ENCODE peak calls at places on chromosomes 3 and 15, in ten cellular contexts. One of them, this sample, is unnamed.

GRCh38 chr3:184359610-184360009 is 1.8 kb downstream of the CLCN2 start:
- DNase-seq in T-helper 1 cell: no peak
- DNase-seq in H54: no peak
- DNase-seq in AG04449: no peak
- DNase-seq in RPMI8226: no peak
- DNase-seq in globus pallidus: peak
- DNase-seq in NCI-H187: no peak
- DNase-seq in cardiac fibroblast: no peak
- DNase-seq in LoVo: no peak
- DNase-seq in stimulated activated CD8-positive, alpha-beta memory T cell treated with anti-CD3 and anti-CD28 coated beads, Interleukin-7, amount 100 ng/mL, for 4 hours: no peak
- DNase-seq in this sample: no peak

GRCh38 chr3:149373235-149374125 is 4.0 kb downstream of the TM4SF1 start:
- DNase-seq in globus pallidus: no peak
- DNase-seq in stimulated activated CD8-positive, alpha-beta memory T cell treated with anti-CD3 and anti-CD28 coated beads, Interleukin-7, amount 100 ng/mL, for 4 hours: no peak
- DNase-seq in RPMI8226: no peak
- DNase-seq in cardiac fibroblast: peak
- DNase-seq in H54: no peak
- DNase-seq in T-helper 1 cell: no peak
- DNase-seq in AG04449: no peak
- DNase-seq in LoVo: peak
- DNase-seq in NCI-H187: no peak
- DNase-seq in this sample: no peak

GRCh38 chr15:101063212-101063611 is 144.1 kb downstream of the LRRK1 start:
- DNase-seq in H54: no peak
- DNase-seq in NCI-H187: no peak
- DNase-seq in RPMI8226: no peak
- DNase-seq in LoVo: no peak
- DNase-seq in globus pallidus: no peak
- DNase-seq in AG04449: no peak
- DNase-seq in cardiac fibroblast: no peak
- DNase-seq in stimulated activated CD8-positive, alpha-beta memory T cell treated with anti-CD3 and anti-CD28 coated beads, Interleukin-7, amount 100 ng/mL, for 4 hours: no peak
- DNase-seq in T-helper 1 cell: no peak
- DNase-seq in this sample: no peak

GRCh38 chr15:39784125-39784524 is 1.5 kb upstream of the FSIP1 start:
- DNase-seq in T-helper 1 cell: no peak
- DNase-seq in H54: no peak
- DNase-seq in NCI-H187: no peak
- DNase-seq in globus pallidus: no peak
- DNase-seq in AG04449: no peak
- DNase-seq in stimulated activated CD8-positive, alpha-beta memory T cell treated with anti-CD3 and anti-CD28 coated beads, Interleukin-7, amount 100 ng/mL, for 4 hours: no peak
- DNase-seq in cardiac fibroblast: no peak
- DNase-seq in RPMI8226: no peak
- DNase-seq in LoVo: no peak
- DNase-seq in this sample: peak

GRCh38 chr3:190677001-190677400 is 163.1 kb downstream of the IL1RAP start:
- DNase-seq in H54: no peak
- DNase-seq in LoVo: no peak
- DNase-seq in RPMI8226: no peak
- DNase-seq in T-helper 1 cell: no peak
- DNase-seq in NCI-H187: no peak
- DNase-seq in AG04449: no peak
- DNase-seq in cardiac fibroblast: no peak
- DNase-seq in stimulated activated CD8-positive, alpha-beta memory T cell treated with anti-CD3 and anti-CD28 coated beads, Interleukin-7, amount 100 ng/mL, for 4 hours: no peak
- DNase-seq in globus pallidus: no peak
- DNase-seq in this sample: no peak

GRCh38 chr15:89105147-89105546 is 16.9 kb downstream of the ABHD2 start:
- DNase-seq in NCI-H187: no peak
- DNase-seq in T-helper 1 cell: no peak
- DNase-seq in cardiac fibroblast: peak
- DNase-seq in LoVo: peak
- DNase-seq in stimulated activated CD8-positive, alpha-beta memory T cell treated with anti-CD3 and anti-CD28 coated beads, Interleukin-7, amount 100 ng/mL, for 4 hours: no peak
- DNase-seq in H54: no peak
- DNase-seq in globus pallidus: no peak
- DNase-seq in AG04449: peak
- DNase-seq in RPMI8226: no peak
- DNase-seq in this sample: peak

GRCh38 chr3:117252208-117252607 is 542.6 kb downstream of the TUSC7 start:
- DNase-seq in NCI-H187: no peak
- DNase-seq in AG04449: no peak
- DNase-seq in globus pallidus: no peak
- DNase-seq in H54: no peak
- DNase-seq in stimulated activated CD8-positive, alpha-beta memory T cell treated with anti-CD3 and anti-CD28 coated beads, Interleukin-7, amount 100 ng/mL, for 4 hours: no peak
- DNase-seq in RPMI8226: no peak
- DNase-seq in T-helper 1 cell: no peak
- DNase-seq in cardiac fibroblast: no peak
- DNase-seq in LoVo: peak
- DNase-seq in this sample: no peak

GRCh38 chr15:99452728-99453643 is 112.8 kb upstream of the MEF2A start:
- DNase-seq in LoVo: no peak
- DNase-seq in H54: no peak
- DNase-seq in RPMI8226: peak
- DNase-seq in NCI-H187: no peak
- DNase-seq in AG04449: no peak
- DNase-seq in cardiac fibroblast: peak
- DNase-seq in stimulated activated CD8-positive, alpha-beta memory T cell treated with anti-CD3 and anti-CD28 coated beads, Interleukin-7, amount 100 ng/mL, for 4 hours: no peak
- DNase-seq in T-helper 1 cell: no peak
- DNase-seq in globus pallidus: peak
- DNase-seq in this sample: no peak

GRCh38 chr3:183811638-183812037 is 13.7 kb downstream of the MAP6D1 start:
- DNase-seq in cardiac fibroblast: no peak
- DNase-seq in LoVo: no peak
- DNase-seq in RPMI8226: no peak
- DNase-seq in stimulated activated CD8-positive, alpha-beta memory T cell treated with anti-CD3 and anti-CD28 coated beads, Interleukin-7, amount 100 ng/mL, for 4 hours: no peak
- DNase-seq in NCI-H187: no peak
- DNase-seq in T-helper 1 cell: no peak
- DNase-seq in H54: no peak
- DNase-seq in AG04449: no peak
- DNase-seq in globus pallidus: no peak
- DNase-seq in this sample: no peak

GRCh38 chr15:91950631-91951384 is 97.3 kb downstream of the SLCO3A1 start:
- DNase-seq in LoVo: no peak
- DNase-seq in RPMI8226: peak
- DNase-seq in NCI-H187: no peak
- DNase-seq in cardiac fibroblast: peak
- DNase-seq in globus pallidus: no peak
- DNase-seq in AG04449: no peak
- DNase-seq in H54: no peak
- DNase-seq in T-helper 1 cell: no peak
- DNase-seq in stimulated activated CD8-positive, alpha-beta memory T cell treated with anti-CD3 and anti-CD28 coated beads, Interleukin-7, amount 100 ng/mL, for 4 hours: no peak
- DNase-seq in this sample: peak

GRCh38 chr3:184336484-184337230 is 743 bp upstream of the FAM131A start:
- DNase-seq in cardiac fibroblast: peak
- DNase-seq in H54: no peak
- DNase-seq in globus pallidus: peak
- DNase-seq in NCI-H187: no peak
- DNase-seq in T-helper 1 cell: no peak
- DNase-seq in RPMI8226: no peak
- DNase-seq in AG04449: no peak
- DNase-seq in LoVo: no peak
- DNase-seq in stimulated activated CD8-positive, alpha-beta memory T cell treated with anti-CD3 and anti-CD28 coated beads, Interleukin-7, amount 100 ng/mL, for 4 hours: no peak
- DNase-seq in this sample: peak

GRCh38 chr15:77791994-77792393 is 159.3 kb upstream of the LINGO1 start:
- DNase-seq in T-helper 1 cell: no peak
- DNase-seq in RPMI8226: no peak
- DNase-seq in H54: no peak
- DNase-seq in NCI-H187: no peak
- DNase-seq in cardiac fibroblast: no peak
- DNase-seq in LoVo: no peak
- DNase-seq in AG04449: no peak
- DNase-seq in stimulated activated CD8-positive, alpha-beta memory T cell treated with anti-CD3 and anti-CD28 coated beads, Interleukin-7, amount 100 ng/mL, for 4 hours: no peak
- DNase-seq in globus pallidus: no peak
- DNase-seq in this sample: no peak

GRCh38 chr3:59483191-59483590 is 433.4 kb upstream of the CFAP20DC start:
- DNase-seq in LoVo: no peak
- DNase-seq in RPMI8226: no peak
- DNase-seq in cardiac fibroblast: no peak
- DNase-seq in T-helper 1 cell: no peak
- DNase-seq in H54: no peak
- DNase-seq in AG04449: no peak
- DNase-seq in NCI-H187: no peak
- DNase-seq in stimulated activated CD8-positive, alpha-beta memory T cell treated with anti-CD3 and anti-CD28 coated beads, Interleukin-7, amount 100 ng/mL, for 4 hours: no peak
- DNase-seq in globus pallidus: no peak
- DNase-seq in this sample: no peak

GRCh38 chr15:81411969-81412633 is 38.1 kb upstream of the TMC3 start:
- DNase-seq in RPMI8226: no peak
- DNase-seq in LoVo: no peak
- DNase-seq in cardiac fibroblast: peak
- DNase-seq in T-helper 1 cell: no peak
- DNase-seq in NCI-H187: no peak
- DNase-seq in stimulated activated CD8-positive, alpha-beta memory T cell treated with anti-CD3 and anti-CD28 coated beads, Interleukin-7, amount 100 ng/mL, for 4 hours: no peak
- DNase-seq in H54: no peak
- DNase-seq in globus pallidus: no peak
- DNase-seq in AG04449: no peak
- DNase-seq in this sample: no peak

GRCh38 chr3:133121471-133121870 is 83.3 kb downstream of the TMEM108 start:
- DNase-seq in RPMI8226: no peak
- DNase-seq in cardiac fibroblast: no peak
- DNase-seq in stimulated activated CD8-positive, alpha-beta memory T cell treated with anti-CD3 and anti-CD28 coated beads, Interleukin-7, amount 100 ng/mL, for 4 hours: no peak
- DNase-seq in globus pallidus: no peak
- DNase-seq in AG04449: no peak
- DNase-seq in H54: no peak
- DNase-seq in T-helper 1 cell: no peak
- DNase-seq in NCI-H187: no peak
- DNase-seq in LoVo: no peak
- DNase-seq in this sample: no peak

GRCh38 chr3:136925425-136926190 is 32.2 kb upstream of the IL20RB start:
- DNase-seq in RPMI8226: no peak
- DNase-seq in stimulated activated CD8-positive, alpha-beta memory T cell treated with anti-CD3 and anti-CD28 coated beads, Interleukin-7, amount 100 ng/mL, for 4 hours: no peak
- DNase-seq in globus pallidus: no peak
- DNase-seq in AG04449: no peak
- DNase-seq in NCI-H187: no peak
- DNase-seq in cardiac fibroblast: no peak
- DNase-seq in T-helper 1 cell: no peak
- DNase-seq in LoVo: no peak
- DNase-seq in H54: no peak
- DNase-seq in this sample: no peak

GRCh38 chr15:80210612-80211554 is 41.1 kb downstream of the CTXND1 start:
- DNase-seq in NCI-H187: no peak
- DNase-seq in LoVo: peak
- DNase-seq in RPMI8226: peak
- DNase-seq in H54: no peak
- DNase-seq in stimulated activated CD8-positive, alpha-beta memory T cell treated with anti-CD3 and anti-CD28 coated beads, Interleukin-7, amount 100 ng/mL, for 4 hours: no peak
- DNase-seq in globus pallidus: no peak
- DNase-seq in AG04449: no peak
- DNase-seq in cardiac fibroblast: no peak
- DNase-seq in T-helper 1 cell: no peak
- DNase-seq in this sample: no peak

GRCh38 chr15:44092221-44092620 is 102.8 kb downstream of the FRMD5 start:
- DNase-seq in LoVo: no peak
- DNase-seq in NCI-H187: no peak
- DNase-seq in cardiac fibroblast: peak
- DNase-seq in H54: no peak
- DNase-seq in T-helper 1 cell: no peak
- DNase-seq in RPMI8226: no peak
- DNase-seq in AG04449: no peak
- DNase-seq in stimulated activated CD8-positive, alpha-beta memory T cell treated with anti-CD3 and anti-CD28 coated beads, Interleukin-7, amount 100 ng/mL, for 4 hours: no peak
- DNase-seq in globus pallidus: no peak
- DNase-seq in this sample: peak

GRCh38 chr3:133293397-133294107 is 106.3 kb upstream of the BFSP2 start:
- DNase-seq in LoVo: no peak
- DNase-seq in RPMI8226: no peak
- DNase-seq in T-helper 1 cell: no peak
- DNase-seq in NCI-H187: no peak
- DNase-seq in cardiac fibroblast: no peak
- DNase-seq in globus pallidus: no peak
- DNase-seq in H54: no peak
- DNase-seq in stimulated activated CD8-positive, alpha-beta memory T cell treated with anti-CD3 and anti-CD28 coated beads, Interleukin-7, amount 100 ng/mL, for 4 hours: no peak
- DNase-seq in AG04449: no peak
- DNase-seq in this sample: peak

GRCh38 chr15:81531141-81531592 is 157.2 kb upstream of the TMC3 start:
- DNase-seq in RPMI8226: no peak
- DNase-seq in cardiac fibroblast: peak
- DNase-seq in T-helper 1 cell: no peak
- DNase-seq in stimulated activated CD8-positive, alpha-beta memory T cell treated with anti-CD3 and anti-CD28 coated beads, Interleukin-7, amount 100 ng/mL, for 4 hours: no peak
- DNase-seq in LoVo: no peak
- DNase-seq in H54: no peak
- DNase-seq in NCI-H187: no peak
- DNase-seq in AG04449: no peak
- DNase-seq in globus pallidus: no peak
- DNase-seq in this sample: peak

GRCh38 chr3:45772341-45773035 is 23.8 kb downstream of the SLC6A20 start:
- DNase-seq in H54: no peak
- DNase-seq in NCI-H187: no peak
- DNase-seq in stimulated activated CD8-positive, alpha-beta memory T cell treated with anti-CD3 and anti-CD28 coated beads, Interleukin-7, amount 100 ng/mL, for 4 hours: no peak
- DNase-seq in T-helper 1 cell: no peak
- DNase-seq in globus pallidus: no peak
- DNase-seq in RPMI8226: no peak
- DNase-seq in LoVo: no peak
- DNase-seq in AG04449: no peak
- DNase-seq in cardiac fibroblast: no peak
- DNase-seq in this sample: no peak

GRCh38 chr3:86180696-86181095 is 810.3 kb downstream of the VGLL3 start:
- DNase-seq in cardiac fibroblast: no peak
- DNase-seq in NCI-H187: no peak
- DNase-seq in globus pallidus: peak
- DNase-seq in H54: no peak
- DNase-seq in LoVo: no peak
- DNase-seq in T-helper 1 cell: no peak
- DNase-seq in stimulated activated CD8-positive, alpha-beta memory T cell treated with anti-CD3 and anti-CD28 coated beads, Interleukin-7, amount 100 ng/mL, for 4 hours: no peak
- DNase-seq in AG04449: no peak
- DNase-seq in RPMI8226: peak
- DNase-seq in this sample: no peak

GRCh38 chr3:43998841-43999805 is 242.6 kb upstream of the TOPAZ1 start:
- DNase-seq in globus pallidus: peak
- DNase-seq in AG04449: no peak
- DNase-seq in LoVo: no peak
- DNase-seq in H54: peak
- DNase-seq in stimulated activated CD8-positive, alpha-beta memory T cell treated with anti-CD3 and anti-CD28 coated beads, Interleukin-7, amount 100 ng/mL, for 4 hours: no peak
- DNase-seq in T-helper 1 cell: no peak
- DNase-seq in cardiac fibroblast: peak
- DNase-seq in NCI-H187: peak
- DNase-seq in RPMI8226: peak
- DNase-seq in this sample: peak

GRCh38 chr15:28952666-28953491 is 67.1 kb downstream of the APBA2 start:
- DNase-seq in globus pallidus: no peak
- DNase-seq in stimulated activated CD8-positive, alpha-beta memory T cell treated with anti-CD3 and anti-CD28 coated beads, Interleukin-7, amount 100 ng/mL, for 4 hours: no peak
- DNase-seq in NCI-H187: no peak
- DNase-seq in LoVo: no peak
- DNase-seq in AG04449: no peak
- DNase-seq in RPMI8226: no peak
- DNase-seq in T-helper 1 cell: no peak
- DNase-seq in cardiac fibroblast: no peak
- DNase-seq in H54: no peak
- DNase-seq in this sample: no peak

GRCh38 chr3:158702815-158703481 is 29.3 kb downstream of the RARRES1 start:
- DNase-seq in T-helper 1 cell: no peak
- DNase-seq in H54: no peak
- DNase-seq in AG04449: no peak
- DNase-seq in RPMI8226: no peak
- DNase-seq in LoVo: no peak
- DNase-seq in cardiac fibroblast: peak
- DNase-seq in stimulated activated CD8-positive, alpha-beta memory T cell treated with anti-CD3 and anti-CD28 coated beads, Interleukin-7, amount 100 ng/mL, for 4 hours: no peak
- DNase-seq in NCI-H187: no peak
- DNase-seq in globus pallidus: no peak
- DNase-seq in this sample: peak

GRCh38 chr3:48285675-48286074 is 44.8 kb downstream of the ZNF589 start:
- DNase-seq in stimulated activated CD8-positive, alpha-beta memory T cell treated with anti-CD3 and anti-CD28 coated beads, Interleukin-7, amount 100 ng/mL, for 4 hours: no peak
- DNase-seq in globus pallidus: no peak
- DNase-seq in AG04449: no peak
- DNase-seq in RPMI8226: no peak
- DNase-seq in NCI-H187: no peak
- DNase-seq in T-helper 1 cell: no peak
- DNase-seq in cardiac fibroblast: no peak
- DNase-seq in H54: no peak
- DNase-seq in LoVo: no peak
- DNase-seq in this sample: no peak

This sample was measured in RPMI7951.